ENCODE peak calls at places on chromosomes 6 and 20, in four cellular contexts. One of them, this sample, is unnamed.

GRCh38 chr6:154868143-154868594 is 126.9 kb upstream of the TIAM2 start:
- DNase-seq in SW 1271: peak; percentile 3
- DNase-seq in adipocyte: peak; percentile 76
- DNase-seq in activated T-cell treated with anti-CD3 and anti-CD28 coated beads for 1 hour: no peak
- DNase-seq in this sample: no peak

GRCh38 chr20:4556781-4557180 is 164.9 kb upstream of the PRND start:
- DNase-seq in SW 1271: no peak
- DNase-seq in activated T-cell treated with anti-CD3 and anti-CD28 coated beads for 1 hour: no peak
- DNase-seq in adipocyte: no peak
- DNase-seq in this sample: no peak

GRCh38 chr20:14924433-14924832 is 587.0 kb upstream of the FLRT3 start:
- DNase-seq in SW 1271: no peak
- DNase-seq in activated T-cell treated with anti-CD3 and anti-CD28 coated beads for 1 hour: no peak
- DNase-seq in adipocyte: peak; percentile 33
- DNase-seq in this sample: no peak

GRCh38 chr6:149286905-149287304 is 30.6 kb upstream of the TAB2 start:
- DNase-seq in SW 1271: no peak
- DNase-seq in activated T-cell treated with anti-CD3 and anti-CD28 coated beads for 1 hour: no peak
- DNase-seq in adipocyte: no peak
- DNase-seq in this sample: no peak

GRCh38 chr20:37381621-37382538 is 35.9 kb downstream of the SRC start:
- DNase-seq in activated T-cell treated with anti-CD3 and anti-CD28 coated beads for 1 hour: no peak
- DNase-seq in adipocyte: no peak
- DNase-seq in SW 1271: no peak
- DNase-seq in this sample: no peak

GRCh38 chr6:11831653-11832052 is 53.0 kb upstream of the ADTRP start:
- DNase-seq in adipocyte: no peak
- DNase-seq in SW 1271: no peak
- DNase-seq in activated T-cell treated with anti-CD3 and anti-CD28 coated beads for 1 hour: no peak
- DNase-seq in this sample: no peak

GRCh38 chr6:157962601-157963084 is 19.0 kb upstream of the SYNJ2 start:
- DNase-seq in adipocyte: peak; percentile 70
- DNase-seq in SW 1271: no peak
- DNase-seq in activated T-cell treated with anti-CD3 and anti-CD28 coated beads for 1 hour: no peak
- DNase-seq in this sample: no peak

GRCh38 chr20:63952769-63953168 is 3.4 kb downstream of the UCKL1 start:
- DNase-seq in SW 1271: no peak
- DNase-seq in adipocyte: no peak
- DNase-seq in activated T-cell treated with anti-CD3 and anti-CD28 coated beads for 1 hour: no peak
- DNase-seq in this sample: no peak

GRCh38 chr20:1431158-1431557 is 35.5 kb downstream of the NSFL1C start:
- DNase-seq in adipocyte: no peak
- DNase-seq in SW 1271: no peak
- DNase-seq in activated T-cell treated with anti-CD3 and anti-CD28 coated beads for 1 hour: no peak
- DNase-seq in this sample: no peak

GRCh38 chr6:143251288-143251687 is 190.6 kb downstream of the AIG1 start:
- DNase-seq in SW 1271: no peak
- DNase-seq in adipocyte: no peak
- DNase-seq in activated T-cell treated with anti-CD3 and anti-CD28 coated beads for 1 hour: no peak
- DNase-seq in this sample: no peak

This sample was measured in nephron progenitor cell.